ENCODE peak calls at places on chromosomes 3 and 15, in six cellular contexts. One of them, this sample, is unnamed.

GRCh38 chr3:6437631-6438030 is 423.3 kb upstream of the GRM7 start:
- DNase-seq in ovary: no peak
- DNase-seq in left ventricle myocardium inferior: no peak
- DNase-seq in PC-3: no peak
- DNase-seq in naive thymus-derived CD4-positive, alpha-beta T cell: no peak
- DNase-seq in neural progenitor cell: no peak
- DNase-seq in this sample: no peak

GRCh38 chr15:99427668-99428361 is 138.0 kb upstream of the MEF2A start:
- DNase-seq in naive thymus-derived CD4-positive, alpha-beta T cell: no peak
- DNase-seq in neural progenitor cell: no peak
- DNase-seq in ovary: no peak
- DNase-seq in PC-3: no peak
- DNase-seq in left ventricle myocardium inferior: no peak
- DNase-seq in this sample: no peak

GRCh38 chr3:58536501-58537411 is at the start of gene ACOX2:
- DNase-seq in naive thymus-derived CD4-positive, alpha-beta T cell: no peak
- DNase-seq in PC-3: no peak
- DNase-seq in left ventricle myocardium inferior: peak; percentile 79
- DNase-seq in neural progenitor cell: no peak
- DNase-seq in ovary: peak; percentile 79
- DNase-seq in this sample: peak; percentile 83

GRCh38 chr3:67715911-67716310 is 61.5 kb upstream of the SUCLG2 start:
- DNase-seq in PC-3: no peak
- DNase-seq in neural progenitor cell: no peak
- DNase-seq in ovary: no peak
- DNase-seq in naive thymus-derived CD4-positive, alpha-beta T cell: no peak
- DNase-seq in left ventricle myocardium inferior: no peak
- DNase-seq in this sample: no peak

GRCh38 chr15:36109943-36110658 is 469.3 kb upstream of the CDIN1 start:
- DNase-seq in PC-3: peak; percentile 67
- DNase-seq in left ventricle myocardium inferior: no peak
- DNase-seq in ovary: no peak
- DNase-seq in neural progenitor cell: no peak
- DNase-seq in naive thymus-derived CD4-positive, alpha-beta T cell: no peak
- DNase-seq in this sample: no peak

GRCh38 chr3:196166741-196167140 is 44.5 kb downstream of the ZDHHC19 start:
- DNase-seq in naive thymus-derived CD4-positive, alpha-beta T cell: no peak
- DNase-seq in ovary: no peak
- DNase-seq in left ventricle myocardium inferior: no peak
- DNase-seq in PC-3: no peak
- DNase-seq in neural progenitor cell: no peak
- DNase-seq in this sample: no peak

GRCh38 chr3:184040010-184040409 is 8.5 kb downstream of the HTR3D start:
- DNase-seq in PC-3: peak; percentile 67
- DNase-seq in naive thymus-derived CD4-positive, alpha-beta T cell: no peak
- DNase-seq in neural progenitor cell: peak; percentile 39
- DNase-seq in left ventricle myocardium inferior: no peak
- DNase-seq in ovary: no peak
- DNase-seq in this sample: no peak

GRCh38 chr15:33030315-33030714 is 164.2 kb downstream of the FMN1 start:
- DNase-seq in PC-3: no peak
- DNase-seq in naive thymus-derived CD4-positive, alpha-beta T cell: no peak
- DNase-seq in neural progenitor cell: no peak
- DNase-seq in left ventricle myocardium inferior: no peak
- DNase-seq in ovary: no peak
- DNase-seq in this sample: no peak

GRCh38 chr3:123749716-123750115 is 134.4 kb downstream of the MYLK start:
- DNase-seq in PC-3: peak; percentile 65
- DNase-seq in left ventricle myocardium inferior: no peak
- DNase-seq in neural progenitor cell: no peak
- DNase-seq in ovary: no peak
- DNase-seq in naive thymus-derived CD4-positive, alpha-beta T cell: no peak
- DNase-seq in this sample: no peak

GRCh38 chr15:88419830-88420229 is 47.4 kb downstream of the MRPL46 start:
- DNase-seq in PC-3: no peak
- DNase-seq in naive thymus-derived CD4-positive, alpha-beta T cell: no peak
- DNase-seq in left ventricle myocardium inferior: no peak
- DNase-seq in ovary: no peak
- DNase-seq in neural progenitor cell: no peak
- DNase-seq in this sample: no peak

GRCh38 chr15:77417642-77418041 is 2.3 kb downstream of the PEAK1 start:
- DNase-seq in PC-3: peak; percentile 22
- DNase-seq in ovary: no peak
- DNase-seq in neural progenitor cell: no peak
- DNase-seq in left ventricle myocardium inferior: no peak
- DNase-seq in naive thymus-derived CD4-positive, alpha-beta T cell: no peak
- DNase-seq in this sample: no peak

GRCh38 chr3:126155280-126155640 is 25.1 kb downstream of the ALDH1L1 start:
- DNase-seq in neural progenitor cell: no peak
- DNase-seq in left ventricle myocardium inferior: no peak
- DNase-seq in naive thymus-derived CD4-positive, alpha-beta T cell: no peak
- DNase-seq in PC-3: no peak
- DNase-seq in ovary: no peak
- DNase-seq in this sample: no peak

GRCh38 chr3:165643433-165643824 is 193.8 kb downstream of the BCHE start:
- DNase-seq in naive thymus-derived CD4-positive, alpha-beta T cell: no peak
- DNase-seq in PC-3: peak; percentile 55
- DNase-seq in left ventricle myocardium inferior: no peak
- DNase-seq in ovary: no peak
- DNase-seq in neural progenitor cell: no peak
- DNase-seq in this sample: no peak

GRCh38 chr3:73559730-73560129 is 65.0 kb downstream of the PDZRN3 start:
- DNase-seq in left ventricle myocardium inferior: no peak
- DNase-seq in ovary: no peak
- DNase-seq in PC-3: no peak
- DNase-seq in neural progenitor cell: no peak
- DNase-seq in naive thymus-derived CD4-positive, alpha-beta T cell: no peak
- DNase-seq in this sample: no peak

GRCh38 chr3:48465237-48465530 is 18.6 kb downstream of the ATRIP start:
- DNase-seq in neural progenitor cell: no peak
- DNase-seq in naive thymus-derived CD4-positive, alpha-beta T cell: no peak
- DNase-seq in PC-3: no peak
- DNase-seq in left ventricle myocardium inferior: no peak
- DNase-seq in ovary: no peak
- DNase-seq in this sample: no peak

GRCh38 chr3:50672656-50673055 is 2.1 kb upstream of the DOCK3 start:
- DNase-seq in left ventricle myocardium inferior: no peak
- DNase-seq in naive thymus-derived CD4-positive, alpha-beta T cell: no peak
- DNase-seq in PC-3: no peak
- DNase-seq in neural progenitor cell: no peak
- DNase-seq in ovary: no peak
- DNase-seq in this sample: no peak

GRCh38 chr3:120487079-120487693 is 36.4 kb upstream of the FSTL1 start:
- DNase-seq in naive thymus-derived CD4-positive, alpha-beta T cell: no peak
- DNase-seq in PC-3: peak; percentile 25
- DNase-seq in ovary: no peak
- DNase-seq in left ventricle myocardium inferior: peak; percentile 23
- DNase-seq in neural progenitor cell: no peak
- DNase-seq in this sample: no peak

GRCh38 chr3:61863579-61863978 is 302.2 kb downstream of the PTPRG start:
- DNase-seq in left ventricle myocardium inferior: no peak
- DNase-seq in naive thymus-derived CD4-positive, alpha-beta T cell: no peak
- DNase-seq in neural progenitor cell: no peak
- DNase-seq in ovary: no peak
- DNase-seq in PC-3: no peak
- DNase-seq in this sample: no peak

GRCh38 chr15:66842710-66843441 is 140.8 kb downstream of the SMAD6 start:
- DNase-seq in left ventricle myocardium inferior: peak; percentile 80
- DNase-seq in PC-3: peak; percentile 35
- DNase-seq in naive thymus-derived CD4-positive, alpha-beta T cell: no peak
- DNase-seq in ovary: peak; percentile 85
- DNase-seq in neural progenitor cell: peak; percentile 50
- DNase-seq in this sample: peak; percentile 91

GRCh38 chr15:77495806-77496589 is 75.3 kb downstream of the HMG20A start:
- DNase-seq in neural progenitor cell: peak; percentile 44
- DNase-seq in PC-3: no peak
- DNase-seq in ovary: no peak
- DNase-seq in left ventricle myocardium inferior: peak; percentile 40
- DNase-seq in naive thymus-derived CD4-positive, alpha-beta T cell: no peak
- DNase-seq in this sample: no peak

GRCh38 chr3:16993227-16993626 is 108.5 kb downstream of the PLCL2 start:
- DNase-seq in left ventricle myocardium inferior: no peak
- DNase-seq in ovary: no peak
- DNase-seq in PC-3: peak; percentile 55
- DNase-seq in neural progenitor cell: no peak
- DNase-seq in naive thymus-derived CD4-positive, alpha-beta T cell: no peak
- DNase-seq in this sample: no peak

DNA sequence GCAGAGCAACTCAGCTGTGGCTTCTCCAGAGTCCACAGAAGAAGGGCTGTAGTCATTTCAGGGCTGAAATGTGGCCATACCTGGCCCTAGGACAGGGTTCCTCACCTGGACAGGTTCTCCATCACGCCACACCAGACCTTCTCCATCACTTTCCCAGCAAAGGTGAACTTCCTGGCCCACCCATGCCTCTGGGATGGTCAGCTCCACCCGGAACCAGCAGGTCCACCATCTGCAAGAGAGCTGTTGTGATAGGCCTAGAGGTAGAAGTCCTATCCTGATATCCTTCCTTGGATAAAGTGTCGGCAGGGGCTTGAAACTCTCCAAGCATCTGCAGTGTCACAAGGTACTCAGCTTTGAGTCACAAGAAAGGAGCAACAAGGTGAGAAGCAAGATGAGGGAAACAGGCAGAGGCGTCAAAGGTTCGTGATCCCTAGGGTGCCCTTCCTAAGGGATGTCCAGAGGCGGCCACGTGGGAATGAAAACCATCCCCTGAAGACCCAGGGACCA is 948 bp downstream of the MAN2C1 start:
- DNase-seq in naive thymus-derived CD4-positive, alpha-beta T cell: no peak
- DNase-seq in PC-3: no peak
- DNase-seq in ovary: no peak
- DNase-seq in left ventricle myocardium inferior: no peak
- DNase-seq in neural progenitor cell: no peak
- DNase-seq in this sample: no peak
- H3K4me3 ChIP-seq in naive thymus-derived CD4-positive, alpha-beta T cell: peak overlapping the region; percentile 75
- H3K4me3 ChIP-seq in PC-3: peak overlapping the region; percentile 87
- H3K4me3 ChIP-seq in ovary: peak overlapping the region; percentile 97
- H3K4me3 ChIP-seq in left ventricle myocardium inferior: peak overlapping the region; percentile 89
- H3K4me3 ChIP-seq in neural progenitor cell: peak overlapping the region; percentile 63
- H3K4me3 ChIP-seq in this sample: peak overlapping the region; percentile 94

GRCh38 chr15:73685561-73685960 is 1.4 kb downstream of the CD276 start:
- DNase-seq in PC-3: no peak
- DNase-seq in ovary: no peak
- DNase-seq in neural progenitor cell: no peak
- DNase-seq in left ventricle myocardium inferior: no peak
- DNase-seq in naive thymus-derived CD4-positive, alpha-beta T cell: no peak
- DNase-seq in this sample: no peak
- H3K4me3 ChIP-seq in PC-3: peak overlapping the region; percentile 93
- H3K4me3 ChIP-seq in ovary: peak overlapping the region; percentile 73
- H3K4me3 ChIP-seq in neural progenitor cell: peak overlapping the region; percentile 96
- H3K4me3 ChIP-seq in left ventricle myocardium inferior: peak overlapping the region; percentile 92
- H3K4me3 ChIP-seq in naive thymus-derived CD4-positive, alpha-beta T cell: no peak overlapping the region
- H3K4me3 ChIP-seq in this sample: peak overlapping the region; percentile 34

DNA sequence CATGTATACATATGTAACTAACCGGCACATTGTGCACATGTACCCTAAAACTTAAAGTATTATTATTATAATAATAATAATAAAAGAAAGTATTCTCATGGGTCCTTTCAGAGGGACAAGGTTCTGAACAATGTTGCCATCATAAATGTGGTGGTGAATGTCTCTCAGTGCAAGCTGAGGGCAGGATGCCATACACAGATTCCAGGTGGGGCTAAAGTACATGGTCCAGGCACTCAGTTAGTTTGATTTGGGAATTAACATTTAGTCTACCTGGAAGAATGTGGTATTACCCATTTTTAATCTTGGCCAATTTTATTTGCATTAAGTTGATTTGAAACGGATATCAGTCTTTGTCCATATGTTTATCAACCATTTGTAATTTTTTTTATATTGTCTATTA is 24.5 kb downstream of the PDE8A start:
- DNase-seq in neural progenitor cell: no peak
- DNase-seq in left ventricle myocardium inferior: no peak
- DNase-seq in PC-3: no peak
- DNase-seq in naive thymus-derived CD4-positive, alpha-beta T cell: no peak
- DNase-seq in ovary: no peak
- DNase-seq in this sample: no peak
- H3K4me3 ChIP-seq in neural progenitor cell: no peak overlapping the region
- H3K4me3 ChIP-seq in left ventricle myocardium inferior: no peak overlapping the region
- H3K4me3 ChIP-seq in PC-3: no peak overlapping the region
- H3K4me3 ChIP-seq in naive thymus-derived CD4-positive, alpha-beta T cell: no peak overlapping the region
- H3K4me3 ChIP-seq in ovary: no peak overlapping the region
- H3K4me3 ChIP-seq in this sample: no peak overlapping the region

DNA sequence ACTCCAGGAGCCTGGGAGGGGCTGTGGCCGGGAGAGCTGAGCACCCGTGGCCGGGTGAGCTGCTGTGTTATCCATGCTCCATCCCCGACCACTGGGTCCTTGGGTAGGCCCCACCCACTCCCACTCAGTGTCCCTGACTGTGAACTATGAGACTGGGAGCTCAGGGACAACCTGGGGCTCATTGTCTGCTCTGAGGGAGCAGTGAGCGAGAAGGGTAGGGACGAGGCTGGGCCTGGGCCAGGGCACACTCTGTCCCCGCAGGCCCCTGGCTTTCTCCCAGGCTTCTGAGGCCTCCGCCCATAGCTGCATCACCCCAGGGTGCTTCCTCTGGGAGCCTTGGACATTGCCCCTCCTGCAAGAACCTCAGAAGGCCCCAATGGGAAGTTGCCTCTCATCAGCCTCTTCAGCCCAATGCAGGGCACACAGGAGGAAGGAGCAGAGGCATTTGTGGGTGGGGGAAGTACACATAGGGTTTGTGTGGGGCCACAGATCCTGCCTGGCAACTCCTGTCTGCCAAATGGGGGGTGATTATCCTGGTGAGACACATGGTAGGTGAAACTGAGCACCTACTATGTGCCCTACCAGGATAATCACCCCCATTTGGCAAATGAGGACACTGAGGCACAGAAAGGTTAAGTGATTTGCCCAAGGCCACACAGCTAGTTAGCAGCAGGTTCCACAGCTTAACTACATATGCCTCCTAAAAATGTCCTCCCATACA is 2.4 kb downstream of the ANPEP start:
- DNase-seq in neural progenitor cell: no peak
- DNase-seq in PC-3: no peak
- DNase-seq in naive thymus-derived CD4-positive, alpha-beta T cell: no peak
- DNase-seq in ovary: no peak
- DNase-seq in left ventricle myocardium inferior: peak; percentile 73
- DNase-seq in this sample: peak; percentile 80
- H3K4me3 ChIP-seq in neural progenitor cell: no peak overlapping the region
- H3K4me3 ChIP-seq in PC-3: peak overlapping the region; percentile 62
- H3K4me3 ChIP-seq in naive thymus-derived CD4-positive, alpha-beta T cell: no peak overlapping the region
- H3K4me3 ChIP-seq in ovary: no peak overlapping the region
- H3K4me3 ChIP-seq in left ventricle myocardium inferior: no peak overlapping the region
- H3K4me3 ChIP-seq in this sample: peak overlapping the region; percentile 60

DNA sequence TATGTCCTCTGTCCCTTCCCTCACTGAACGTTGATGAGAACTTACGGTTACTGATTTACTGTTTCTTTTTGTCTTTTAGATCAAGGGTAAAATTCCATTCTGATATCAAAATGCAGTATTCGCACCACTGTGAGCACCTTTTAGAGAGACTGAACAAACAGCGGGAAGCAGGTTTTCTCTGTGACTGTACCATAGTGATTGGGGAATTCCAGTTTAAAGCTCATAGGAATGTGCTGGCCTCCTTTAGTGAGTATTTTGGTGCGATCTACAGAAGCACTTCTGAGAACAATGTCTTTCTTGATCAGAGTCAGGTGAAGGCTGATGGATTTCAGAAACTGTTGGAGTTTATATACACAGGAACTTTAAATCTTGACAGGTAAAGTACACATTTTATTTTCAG is 990 bp downstream of the MYNN start:
- DNase-seq in neural progenitor cell: peak; percentile 33
- DNase-seq in naive thymus-derived CD4-positive, alpha-beta T cell: no peak
- DNase-seq in ovary: no peak
- DNase-seq in PC-3: peak; percentile 14
- DNase-seq in left ventricle myocardium inferior: no peak
- DNase-seq in this sample: no peak
- H3K4me3 ChIP-seq in neural progenitor cell: peak overlapping the region; percentile 97
- H3K4me3 ChIP-seq in naive thymus-derived CD4-positive, alpha-beta T cell: peak overlapping the region; percentile 87
- H3K4me3 ChIP-seq in ovary: peak overlapping the region; percentile 99
- H3K4me3 ChIP-seq in PC-3: peak overlapping the region; percentile 96
- H3K4me3 ChIP-seq in left ventricle myocardium inferior: peak overlapping the region; percentile 100
- H3K4me3 ChIP-seq in this sample: peak overlapping the region; percentile 95

This sample was measured in lower lobe of right lung.